ENCODE peak calls at places on chromosomes 2 and 18, in seven cellular contexts. B is tibial nerve, V is neural progenitor cell, H is AG04450, F is caudate nucleus, M is dermis blood vessel endothelial cell, S is lower lobe of right lung. E is an unnamed sample.

GRCh38 chr2:60500861-60501260 is 52.6 kb downstream of the BCL11A start:
- DNase-seq in F (no peak), B (no peak), V (no peak), M (no peak), S (no peak), H (no peak), E (no peak)

GRCh38 chr2:121045245-121045644 is 239.8 kb downstream of the TFCP2L1 start:
- DNase-seq in B (no peak), M (no peak), S (no peak), V (no peak), H (no peak), F (no peak), E (no peak)

GRCh38 chr2:235549735-235550377 is 56.0 kb downstream of the AGAP1 start:
- DNase-seq in H (no peak), M (no peak), V (no peak), F (no peak), B (no peak), S (no peak), E (no peak)

GRCh38 chr2:121338281-121338680 is 53.3 kb upstream of the TFCP2L1 start:
- DNase-seq in M (no peak), S (no peak), V (peak; percentile 45), F (no peak), H (no peak), B (no peak), E (no peak)

GRCh38 chr18:12599543-12599942 is 58.4 kb downstream of the SPIRE1 start:
- DNase-seq in F (no peak), S (no peak), V (no peak), H (no peak), B (no peak), M (no peak), E (no peak)

GRCh38 chr18:79915161-79916127 is 36.0 kb downstream of the SLC66A2 start:
- DNase-seq in F (no peak), V (no peak), S (peak; percentile 44), B (no peak), H (no peak), M (no peak), E (no peak)

GRCh38 chr2:232489516-232490220 is 2.0 kb upstream of the ECEL1 start:
- DNase-seq in S (peak; percentile 22), B (no peak), F (no peak), V (no peak), M (no peak), H (no peak), E (no peak)

GRCh38 chr2:120477198-120477597 is 131.3 kb downstream of the INHBB start:
- DNase-seq in S (no peak), F (no peak), M (no peak), B (no peak), V (no peak), H (no peak), E (no peak)

GRCh38 chr2:27967076-27967475 is 76.5 kb downstream of the BABAM2 start:
- DNase-seq in S (no peak), V (no peak), F (no peak), H (no peak), M (no peak), B (no peak), E (no peak)

GRCh38 chr2:115083216-115083615 is 640.8 kb downstream of the DPP10 start:
- DNase-seq in M (no peak), B (no peak), V (peak; percentile 15), H (no peak), S (no peak), F (no peak), E (peak; percentile 35)

GRCh38 chr2:235614900-235615712 is 121.3 kb downstream of the AGAP1 start:
- DNase-seq in H (peak; percentile 61), F (peak; percentile 82), B (peak; percentile 41), S (no peak), M (peak; percentile 57), V (no peak), E (peak; percentile 22)

GRCh38 chr2:68774569-68775271 is 40.1 kb downstream of the ARHGAP25 start:
- DNase-seq in F (peak; percentile 32), H (no peak), M (peak; percentile 93), V (no peak), B (peak; percentile 27), S (peak; percentile 87), E (no peak)

GRCh38 chr2:110167326-110167955 is 37.4 kb downstream of the NPHP1 start:
- DNase-seq in B (no peak), F (no peak), V (no peak), M (no peak), S (no peak), H (no peak), E (no peak)

GRCh38 chr18:9827211-9827855 is 58.4 kb upstream of the TXNDC2 start:
- DNase-seq in H (no peak), B (no peak), F (no peak), M (peak; percentile 53), V (no peak), S (no peak), E (no peak)

E was measured in NCI-H1694.